ENCODE peak calls at places on chromosomes 4 and X, in five cellular contexts. One of them, this sample, is unnamed.

GRCh38 chr4:35734381-35735098 is 509.8 kb downstream of the ARAP2 start:
- DNase-seq in cardiac fibroblast: no peak
- DNase-seq in coronary artery: no peak
- DNase-seq in OCI-LY7: no peak
- DNase-seq in Peyer's patch: no peak
- DNase-seq in this sample: no peak

GRCh38 chr4:110621328-110621812 is 1.5 kb downstream of the PITX2 start:
- DNase-seq in cardiac fibroblast: no peak
- DNase-seq in Peyer's patch: no peak
- DNase-seq in coronary artery: no peak
- DNase-seq in OCI-LY7: peak
- DNase-seq in this sample: no peak

GRCh38 chr4:153593166-153593565 is 90.9 kb upstream of the TLR2 start:
- DNase-seq in cardiac fibroblast: peak
- DNase-seq in Peyer's patch: no peak
- DNase-seq in OCI-LY7: no peak
- DNase-seq in coronary artery: no peak
- DNase-seq in this sample: no peak

GRCh38 chrX:63430026-63430425 is 78.9 kb upstream of the SPIN4 start:
- DNase-seq in Peyer's patch: no peak
- DNase-seq in cardiac fibroblast: no peak
- DNase-seq in OCI-LY7: peak
- DNase-seq in coronary artery: no peak
- DNase-seq in this sample: no peak

GRCh38 chr4:150415213-150415612 is 166.7 kb upstream of the MAB21L2 start:
- DNase-seq in OCI-LY7: no peak
- DNase-seq in Peyer's patch: no peak
- DNase-seq in cardiac fibroblast: no peak
- DNase-seq in coronary artery: no peak
- DNase-seq in this sample: no peak

GRCh38 chrX:133880032-133880443 is 105.4 kb downstream of the GPC3 start:
- DNase-seq in Peyer's patch: no peak
- DNase-seq in coronary artery: no peak
- DNase-seq in cardiac fibroblast: no peak
- DNase-seq in OCI-LY7: no peak
- DNase-seq in this sample: no peak

GRCh38 chrX:53071604-53072417 is 10.4 kb upstream of the TSPYL2 start:
- DNase-seq in Peyer's patch: peak
- DNase-seq in cardiac fibroblast: peak
- DNase-seq in OCI-LY7: peak
- DNase-seq in coronary artery: peak
- DNase-seq in this sample: peak

GRCh38 chr4:48271048-48271452 is 1.4 kb upstream of the TEC start:
- DNase-seq in Peyer's patch: no peak
- DNase-seq in coronary artery: no peak
- DNase-seq in cardiac fibroblast: no peak
- DNase-seq in OCI-LY7: peak
- DNase-seq in this sample: no peak

GRCh38 chrX:14694631-14695030 is 165.3 kb downstream of the GLRA2 start:
- DNase-seq in Peyer's patch: no peak
- DNase-seq in coronary artery: no peak
- DNase-seq in OCI-LY7: no peak
- DNase-seq in cardiac fibroblast: peak
- DNase-seq in this sample: no peak

GRCh38 chrX:16807976-16808542 is 21.8 kb downstream of the TXLNG start:
- DNase-seq in cardiac fibroblast: peak
- DNase-seq in Peyer's patch: no peak
- DNase-seq in OCI-LY7: no peak
- DNase-seq in coronary artery: no peak
- DNase-seq in this sample: no peak

GRCh38 chrX:148567229-148567628 is 66.8 kb downstream of the AFF2 start:
- DNase-seq in coronary artery: no peak
- DNase-seq in OCI-LY7: no peak
- DNase-seq in Peyer's patch: no peak
- DNase-seq in cardiac fibroblast: peak
- DNase-seq in this sample: no peak

GRCh38 chr4:184978211-184978610 is 40.1 kb upstream of the HELT start:
- DNase-seq in OCI-LY7: no peak
- DNase-seq in coronary artery: no peak
- DNase-seq in cardiac fibroblast: peak
- DNase-seq in Peyer's patch: no peak
- DNase-seq in this sample: no peak

GRCh38 chr4:110442309-110442708 is 33.6 kb upstream of the ENPEP start:
- DNase-seq in coronary artery: no peak
- DNase-seq in OCI-LY7: no peak
- DNase-seq in cardiac fibroblast: no peak
- DNase-seq in Peyer's patch: no peak
- DNase-seq in this sample: no peak

GRCh38 chr4:684611-685010 is 4.3 kb downstream of the SLC49A3 start:
- DNase-seq in coronary artery: no peak
- DNase-seq in Peyer's patch: no peak
- DNase-seq in cardiac fibroblast: no peak
- DNase-seq in OCI-LY7: no peak
- DNase-seq in this sample: no peak

GRCh38 chrX:154366666-154367055 is 7.8 kb downstream of the FLNA start:
- DNase-seq in cardiac fibroblast: no peak
- DNase-seq in OCI-LY7: no peak
- DNase-seq in Peyer's patch: no peak
- DNase-seq in coronary artery: no peak
- DNase-seq in this sample: no peak

GRCh38 chr4:7857238-7857701 is 82.4 kb downstream of the AFAP1 start:
- DNase-seq in cardiac fibroblast: peak
- DNase-seq in Peyer's patch: no peak
- DNase-seq in OCI-LY7: no peak
- DNase-seq in coronary artery: no peak
- DNase-seq in this sample: no peak

GRCh38 chrX:49846004-49846403 is 16.9 kb downstream of the PAGE4 start:
- DNase-seq in Peyer's patch: no peak
- DNase-seq in OCI-LY7: no peak
- DNase-seq in coronary artery: no peak
- DNase-seq in cardiac fibroblast: no peak
- DNase-seq in this sample: no peak

GRCh38 chrX:47529548-47529947 is 31.5 kb upstream of the ARAF start:
- DNase-seq in OCI-LY7: no peak
- DNase-seq in Peyer's patch: no peak
- DNase-seq in coronary artery: no peak
- DNase-seq in cardiac fibroblast: no peak
- DNase-seq in this sample: no peak

GRCh38 chr4:8035371-8035780 is 95.7 kb upstream of the AFAP1 start:
- DNase-seq in cardiac fibroblast: peak
- DNase-seq in Peyer's patch: no peak
- DNase-seq in coronary artery: no peak
- DNase-seq in OCI-LY7: no peak
- DNase-seq in this sample: no peak

GRCh38 chrX:136046295-136046894 is 61.2 kb downstream of the SLC9A6 start:
- DNase-seq in coronary artery: no peak
- DNase-seq in Peyer's patch: no peak
- DNase-seq in cardiac fibroblast: peak
- DNase-seq in OCI-LY7: no peak
- DNase-seq in this sample: no peak

GRCh38 chrX:46029777-46030176 is 515.4 kb downstream of the ZNF674 start:
- DNase-seq in Peyer's patch: no peak
- DNase-seq in cardiac fibroblast: no peak
- DNase-seq in coronary artery: no peak
- DNase-seq in OCI-LY7: no peak
- DNase-seq in this sample: no peak

GRCh38 chr4:126986828-126987227 is 645.9 kb upstream of the INTU start:
- DNase-seq in Peyer's patch: no peak
- DNase-seq in OCI-LY7: no peak
- DNase-seq in coronary artery: no peak
- DNase-seq in cardiac fibroblast: peak
- DNase-seq in this sample: no peak

GRCh38 chr4:184826315-184827266 is 823 bp upstream of the ACSL1 start:
- DNase-seq in OCI-LY7: peak
- DNase-seq in Peyer's patch: peak
- DNase-seq in coronary artery: no peak
- DNase-seq in cardiac fibroblast: peak
- DNase-seq in this sample: peak

GRCh38 chr4:72468904-72469502 is 100.0 kb downstream of the ADAMTS3 start:
- DNase-seq in coronary artery: no peak
- DNase-seq in OCI-LY7: peak
- DNase-seq in cardiac fibroblast: peak
- DNase-seq in Peyer's patch: no peak
- DNase-seq in this sample: no peak
- TF ChIP-seq CTCF in coronary artery: no peak
- TF ChIP-seq CTCF in OCI-LY7: peak
- TF ChIP-seq CTCF in cardiac fibroblast: peak
- TF ChIP-seq CTCF in Peyer's patch: peak
- TF ChIP-seq CTCF in this sample: no peak

GRCh38 chr4:115121351-115122043 is 8.1 kb upstream of the NDST4 start:
- DNase-seq in cardiac fibroblast: no peak
- DNase-seq in coronary artery: no peak
- DNase-seq in Peyer's patch: no peak
- DNase-seq in OCI-LY7: no peak
- DNase-seq in this sample: no peak

GRCh38 chr4:115119804-115120352 is 6.5 kb upstream of the NDST4 start:
- DNase-seq in OCI-LY7: no peak
- DNase-seq in coronary artery: no peak
- DNase-seq in Peyer's patch: no peak
- DNase-seq in cardiac fibroblast: no peak
- DNase-seq in this sample: no peak
- TF ChIP-seq CTCF in OCI-LY7: peak
- TF ChIP-seq CTCF in coronary artery: no peak
- TF ChIP-seq CTCF in Peyer's patch: peak
- TF ChIP-seq CTCF in cardiac fibroblast: no peak
- TF ChIP-seq CTCF in this sample: no peak

GRCh38 chr4:2281575-2282343 is 19.9 kb upstream of the MXD4 start:
- DNase-seq in Peyer's patch: peak
- DNase-seq in coronary artery: no peak
- DNase-seq in cardiac fibroblast: peak
- DNase-seq in OCI-LY7: peak
- DNase-seq in this sample: peak
- TF ChIP-seq CTCF in Peyer's patch: peak
- TF ChIP-seq CTCF in coronary artery: no peak
- TF ChIP-seq CTCF in cardiac fibroblast: peak
- TF ChIP-seq CTCF in OCI-LY7: peak
- TF ChIP-seq CTCF in this sample: no peak

GRCh38 chr4:88793473-88793872 is 95.8 kb upstream of the NAP1L5 start:
- DNase-seq in OCI-LY7: no peak
- DNase-seq in Peyer's patch: no peak
- DNase-seq in coronary artery: no peak
- DNase-seq in cardiac fibroblast: no peak
- DNase-seq in this sample: no peak

GRCh38 chr4:88794087-88794486 is 96.5 kb upstream of the NAP1L5 start:
- DNase-seq in OCI-LY7: no peak
- DNase-seq in cardiac fibroblast: no peak
- DNase-seq in coronary artery: no peak
- DNase-seq in Peyer's patch: no peak
- DNase-seq in this sample: no peak

GRCh38 chr4:88792821-88793220 is 95.2 kb upstream of the NAP1L5 start:
- DNase-seq in OCI-LY7: no peak
- DNase-seq in cardiac fibroblast: peak
- DNase-seq in Peyer's patch: no peak
- DNase-seq in coronary artery: no peak
- DNase-seq in this sample: no peak

GRCh38 chr4:88792268-88792781 is 94.7 kb upstream of the NAP1L5 start:
- DNase-seq in OCI-LY7: no peak
- DNase-seq in cardiac fibroblast: peak
- DNase-seq in coronary artery: no peak
- DNase-seq in Peyer's patch: no peak
- DNase-seq in this sample: no peak

GRCh38 chr4:88791274-88791673 is 93.6 kb upstream of the NAP1L5 start:
- DNase-seq in Peyer's patch: no peak
- DNase-seq in coronary artery: no peak
- DNase-seq in cardiac fibroblast: peak
- DNase-seq in OCI-LY7: peak
- DNase-seq in this sample: no peak
- TF ChIP-seq CTCF in Peyer's patch: peak
- TF ChIP-seq CTCF in coronary artery: no peak
- TF ChIP-seq CTCF in cardiac fibroblast: peak
- TF ChIP-seq CTCF in OCI-LY7: peak
- TF ChIP-seq CTCF in this sample: no peak

DNA sequence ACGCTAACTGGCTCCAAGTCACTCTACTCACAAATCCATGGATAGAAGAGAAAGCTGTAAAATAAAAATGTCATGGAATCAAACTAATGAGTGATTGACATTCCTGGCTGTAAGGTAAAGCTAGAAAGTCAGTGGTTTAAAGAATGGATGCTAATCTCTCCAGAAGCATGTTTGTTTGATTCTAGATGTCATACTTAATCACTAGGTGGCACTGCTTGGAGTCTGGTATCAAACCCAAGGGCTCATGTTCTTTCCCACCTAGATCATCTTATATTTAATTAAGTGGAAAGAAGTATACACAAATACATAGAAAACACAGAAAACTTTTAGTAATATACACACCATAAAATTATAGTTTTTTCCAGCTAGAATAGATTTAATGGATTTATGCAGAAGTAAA is 2666.6 kb downstream of the PCDH7 start:
- DNase-seq in coronary artery: no peak
- DNase-seq in OCI-LY7: no peak
- DNase-seq in cardiac fibroblast: peak
- DNase-seq in Peyer's patch: no peak
- DNase-seq in this sample: no peak
- TF ChIP-seq CTCF in coronary artery: no peak
- TF ChIP-seq CTCF in OCI-LY7: peak
- TF ChIP-seq CTCF in cardiac fibroblast: no peak
- TF ChIP-seq CTCF in Peyer's patch: no peak
- TF ChIP-seq CTCF in this sample: no peak

GRCh38 chrX:76555269-76555668 is 127.8 kb downstream of the MAGEE1 start:
- DNase-seq in Peyer's patch: no peak
- DNase-seq in coronary artery: no peak
- DNase-seq in OCI-LY7: no peak
- DNase-seq in cardiac fibroblast: no peak
- DNase-seq in this sample: no peak

GRCh38 chrX:76550016-76550415 is 122.5 kb downstream of the MAGEE1 start:
- DNase-seq in coronary artery: no peak
- DNase-seq in OCI-LY7: no peak
- DNase-seq in cardiac fibroblast: no peak
- DNase-seq in Peyer's patch: no peak
- DNase-seq in this sample: no peak

GRCh38 chrX:76555816-76556215 is 128.3 kb downstream of the MAGEE1 start:
- DNase-seq in cardiac fibroblast: peak
- DNase-seq in OCI-LY7: peak
- DNase-seq in Peyer's patch: no peak
- DNase-seq in coronary artery: no peak
- DNase-seq in this sample: no peak
- TF ChIP-seq CTCF in cardiac fibroblast: peak
- TF ChIP-seq CTCF in OCI-LY7: peak
- TF ChIP-seq CTCF in Peyer's patch: no peak
- TF ChIP-seq CTCF in coronary artery: no peak
- TF ChIP-seq CTCF in this sample: no peak